ENCODE peak calls at places on chromosomes 16 and 17, in ten cellular contexts. One of them, this sample, is unnamed.

GRCh38 chr16:68486671-68487495 is 38.6 kb upstream of the SMPD3 start:
- DNase-seq in cardiac muscle cell: no peak
- DNase-seq in left ventricle myocardium inferior: no peak
- DNase-seq in cardiac fibroblast: no peak
- DNase-seq in fibroblast of mammary gland: no peak
- DNase-seq in dorsolateral prefrontal cortex: no peak
- DNase-seq in fibroblast of lung: no peak
- DNase-seq in left lung: no peak
- DNase-seq in body of pancreas: no peak
- DNase-seq in CD8-positive, alpha-beta T cell: no peak
- DNase-seq in this sample: no peak

GRCh38 chr16:85422374-85423185 is 190.5 kb upstream of the GSE1 start:
- DNase-seq in cardiac muscle cell: no peak
- DNase-seq in left ventricle myocardium inferior: peak
- DNase-seq in cardiac fibroblast: peak
- DNase-seq in fibroblast of mammary gland: no peak
- DNase-seq in dorsolateral prefrontal cortex: no peak
- DNase-seq in fibroblast of lung: no peak
- DNase-seq in left lung: peak
- DNase-seq in body of pancreas: peak
- DNase-seq in CD8-positive, alpha-beta T cell: no peak
- DNase-seq in this sample: peak

GRCh38 chr17:10102817-10103216 is 95.6 kb downstream of the GAS7 start:
- DNase-seq in cardiac muscle cell: no peak
- DNase-seq in left ventricle myocardium inferior: no peak
- DNase-seq in cardiac fibroblast: no peak
- DNase-seq in fibroblast of mammary gland: no peak
- DNase-seq in dorsolateral prefrontal cortex: no peak
- DNase-seq in fibroblast of lung: no peak
- DNase-seq in left lung: no peak
- DNase-seq in body of pancreas: no peak
- DNase-seq in CD8-positive, alpha-beta T cell: no peak
- DNase-seq in this sample: no peak

GRCh38 chr17:18323007-18323406 is 7.9 kb downstream of the SMCR8 start:
- DNase-seq in cardiac muscle cell: no peak
- DNase-seq in left ventricle myocardium inferior: no peak
- DNase-seq in cardiac fibroblast: no peak
- DNase-seq in fibroblast of mammary gland: peak
- DNase-seq in dorsolateral prefrontal cortex: no peak
- DNase-seq in fibroblast of lung: no peak
- DNase-seq in left lung: no peak
- DNase-seq in body of pancreas: no peak
- DNase-seq in CD8-positive, alpha-beta T cell: no peak
- DNase-seq in this sample: no peak

GRCh38 chr16:56985288-56985961 is 3.9 kb upstream of the NLRC5 start:
- DNase-seq in cardiac muscle cell: peak
- DNase-seq in left ventricle myocardium inferior: peak
- DNase-seq in cardiac fibroblast: peak
- DNase-seq in fibroblast of mammary gland: peak
- DNase-seq in dorsolateral prefrontal cortex: no peak
- DNase-seq in fibroblast of lung: peak
- DNase-seq in left lung: peak
- DNase-seq in body of pancreas: no peak
- DNase-seq in CD8-positive, alpha-beta T cell: no peak
- DNase-seq in this sample: peak

GRCh38 chr17:67285360-67285759 is 40.4 kb upstream of the HELZ start:
- DNase-seq in cardiac muscle cell: no peak
- DNase-seq in left ventricle myocardium inferior: no peak
- DNase-seq in cardiac fibroblast: no peak
- DNase-seq in fibroblast of mammary gland: no peak
- DNase-seq in dorsolateral prefrontal cortex: no peak
- DNase-seq in fibroblast of lung: no peak
- DNase-seq in left lung: no peak
- DNase-seq in body of pancreas: no peak
- DNase-seq in CD8-positive, alpha-beta T cell: no peak
- DNase-seq in this sample: no peak

GRCh38 chr16:88538366-88539060 is 31.7 kb upstream of the ZC3H18 start:
- DNase-seq in cardiac muscle cell: no peak
- DNase-seq in left ventricle myocardium inferior: no peak
- DNase-seq in cardiac fibroblast: no peak
- DNase-seq in fibroblast of mammary gland: no peak
- DNase-seq in dorsolateral prefrontal cortex: no peak
- DNase-seq in fibroblast of lung: no peak
- DNase-seq in left lung: no peak
- DNase-seq in body of pancreas: no peak
- DNase-seq in CD8-positive, alpha-beta T cell: no peak
- DNase-seq in this sample: no peak

GRCh38 chr17:43341705-43342600 is 56.8 kb upstream of the ARL4D start:
- DNase-seq in cardiac muscle cell: peak
- DNase-seq in left ventricle myocardium inferior: no peak
- DNase-seq in cardiac fibroblast: peak
- DNase-seq in fibroblast of mammary gland: peak
- DNase-seq in dorsolateral prefrontal cortex: no peak
- DNase-seq in fibroblast of lung: peak
- DNase-seq in left lung: no peak
- DNase-seq in body of pancreas: no peak
- DNase-seq in CD8-positive, alpha-beta T cell: no peak
- DNase-seq in this sample: no peak

GRCh38 chr17:32654351-32654750 is 167.6 kb downstream of the CDK5R1 start:
- DNase-seq in cardiac muscle cell: no peak
- DNase-seq in left ventricle myocardium inferior: no peak
- DNase-seq in cardiac fibroblast: no peak
- DNase-seq in fibroblast of mammary gland: no peak
- DNase-seq in dorsolateral prefrontal cortex: no peak
- DNase-seq in fibroblast of lung: no peak
- DNase-seq in left lung: no peak
- DNase-seq in body of pancreas: no peak
- DNase-seq in CD8-positive, alpha-beta T cell: no peak
- DNase-seq in this sample: no peak

GRCh38 chr17:77316191-77316641 is 175.4 kb downstream of the SEC14L1 start:
- DNase-seq in cardiac muscle cell: peak
- DNase-seq in left ventricle myocardium inferior: no peak
- DNase-seq in cardiac fibroblast: peak
- DNase-seq in fibroblast of mammary gland: peak
- DNase-seq in dorsolateral prefrontal cortex: no peak
- DNase-seq in fibroblast of lung: peak
- DNase-seq in left lung: peak
- DNase-seq in body of pancreas: no peak
- DNase-seq in CD8-positive, alpha-beta T cell: no peak
- DNase-seq in this sample: peak

GRCh38 chr16:69089091-69089912 is 16.2 kb upstream of the HAS3 start:
- DNase-seq in cardiac muscle cell: no peak
- DNase-seq in left ventricle myocardium inferior: no peak
- DNase-seq in cardiac fibroblast: no peak
- DNase-seq in fibroblast of mammary gland: no peak
- DNase-seq in dorsolateral prefrontal cortex: peak
- DNase-seq in fibroblast of lung: no peak
- DNase-seq in left lung: peak
- DNase-seq in body of pancreas: peak
- DNase-seq in CD8-positive, alpha-beta T cell: peak
- DNase-seq in this sample: no peak

GRCh38 chr17:69314246-69315030 is 12.5 kb downstream of the ABCA5 start:
- DNase-seq in cardiac muscle cell: no peak
- DNase-seq in left ventricle myocardium inferior: no peak
- DNase-seq in cardiac fibroblast: peak
- DNase-seq in fibroblast of mammary gland: no peak
- DNase-seq in dorsolateral prefrontal cortex: no peak
- DNase-seq in fibroblast of lung: no peak
- DNase-seq in left lung: no peak
- DNase-seq in body of pancreas: no peak
- DNase-seq in CD8-positive, alpha-beta T cell: no peak
- DNase-seq in this sample: no peak

GRCh38 chr16:1152123-1152638 is 725 bp upstream of the CACNA1H start:
- DNase-seq in cardiac muscle cell: no peak
- DNase-seq in left ventricle myocardium inferior: no peak
- DNase-seq in cardiac fibroblast: no peak
- DNase-seq in fibroblast of mammary gland: no peak
- DNase-seq in dorsolateral prefrontal cortex: no peak
- DNase-seq in fibroblast of lung: no peak
- DNase-seq in left lung: no peak
- DNase-seq in body of pancreas: no peak
- DNase-seq in CD8-positive, alpha-beta T cell: peak
- DNase-seq in this sample: no peak

GRCh38 chr16:89708481-89708931 is 7.0 kb upstream of the SPATA2L start:
- DNase-seq in cardiac muscle cell: no peak
- DNase-seq in left ventricle myocardium inferior: no peak
- DNase-seq in cardiac fibroblast: no peak
- DNase-seq in fibroblast of mammary gland: no peak
- DNase-seq in dorsolateral prefrontal cortex: no peak
- DNase-seq in fibroblast of lung: no peak
- DNase-seq in left lung: no peak
- DNase-seq in body of pancreas: no peak
- DNase-seq in CD8-positive, alpha-beta T cell: no peak
- DNase-seq in this sample: no peak

GRCh38 chr16:20868890-20869289 is 31.3 kb downstream of the DCUN1D3 start:
- DNase-seq in cardiac muscle cell: peak
- DNase-seq in left ventricle myocardium inferior: peak
- DNase-seq in cardiac fibroblast: peak
- DNase-seq in fibroblast of mammary gland: peak
- DNase-seq in dorsolateral prefrontal cortex: peak
- DNase-seq in fibroblast of lung: peak
- DNase-seq in left lung: peak
- DNase-seq in body of pancreas: peak
- DNase-seq in CD8-positive, alpha-beta T cell: no peak
- DNase-seq in this sample: peak

GRCh38 chr17:39276113-39276512 is 50.4 kb upstream of the STAC2 start:
- DNase-seq in cardiac muscle cell: no peak
- DNase-seq in left ventricle myocardium inferior: no peak
- DNase-seq in cardiac fibroblast: no peak
- DNase-seq in fibroblast of mammary gland: no peak
- DNase-seq in dorsolateral prefrontal cortex: no peak
- DNase-seq in fibroblast of lung: no peak
- DNase-seq in left lung: no peak
- DNase-seq in body of pancreas: no peak
- DNase-seq in CD8-positive, alpha-beta T cell: no peak
- DNase-seq in this sample: no peak
- H3K4me3 ChIP-seq in cardiac muscle cell: no peak
- H3K4me3 ChIP-seq in left ventricle myocardium inferior: no peak
- H3K4me3 ChIP-seq in cardiac fibroblast: no peak
- H3K4me3 ChIP-seq in fibroblast of mammary gland: no peak
- H3K4me3 ChIP-seq in dorsolateral prefrontal cortex: no peak
- H3K4me3 ChIP-seq in fibroblast of lung: no peak
- H3K4me3 ChIP-seq in left lung: no peak
- H3K4me3 ChIP-seq in body of pancreas: no peak
- H3K4me3 ChIP-seq in CD8-positive, alpha-beta T cell: no peak
- H3K4me3 ChIP-seq in this sample: no peak

DNA sequence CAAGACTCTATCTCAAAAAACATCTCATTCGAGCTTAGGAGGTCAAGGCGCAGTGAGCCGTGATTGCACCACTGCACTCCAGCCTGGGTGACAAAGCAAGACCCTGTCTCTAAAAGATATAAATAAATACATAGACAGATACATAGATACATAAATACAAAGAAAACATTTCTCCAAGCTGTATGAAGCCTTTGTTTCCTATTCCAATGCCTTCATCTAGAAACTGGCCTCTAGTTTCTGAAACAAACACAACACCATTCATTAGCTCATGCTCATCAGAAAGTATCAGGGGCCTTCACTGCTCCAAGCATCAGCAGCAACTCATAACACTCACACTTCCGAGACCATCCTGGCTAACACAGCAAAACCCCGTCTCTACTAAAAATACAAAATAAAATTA is 10.3 kb upstream of the ASGR2 start:
- DNase-seq in cardiac muscle cell: no peak
- DNase-seq in left ventricle myocardium inferior: no peak
- DNase-seq in cardiac fibroblast: no peak
- DNase-seq in fibroblast of mammary gland: no peak
- DNase-seq in dorsolateral prefrontal cortex: no peak
- DNase-seq in fibroblast of lung: no peak
- DNase-seq in left lung: no peak
- DNase-seq in body of pancreas: no peak
- DNase-seq in CD8-positive, alpha-beta T cell: no peak
- DNase-seq in this sample: no peak
- H3K4me3 ChIP-seq in cardiac muscle cell: no peak
- H3K4me3 ChIP-seq in left ventricle myocardium inferior: no peak
- H3K4me3 ChIP-seq in cardiac fibroblast: no peak
- H3K4me3 ChIP-seq in fibroblast of mammary gland: no peak
- H3K4me3 ChIP-seq in dorsolateral prefrontal cortex: no peak
- H3K4me3 ChIP-seq in fibroblast of lung: no peak
- H3K4me3 ChIP-seq in left lung: no peak
- H3K4me3 ChIP-seq in body of pancreas: no peak
- H3K4me3 ChIP-seq in CD8-positive, alpha-beta T cell: no peak
- H3K4me3 ChIP-seq in this sample: no peak

DNA sequence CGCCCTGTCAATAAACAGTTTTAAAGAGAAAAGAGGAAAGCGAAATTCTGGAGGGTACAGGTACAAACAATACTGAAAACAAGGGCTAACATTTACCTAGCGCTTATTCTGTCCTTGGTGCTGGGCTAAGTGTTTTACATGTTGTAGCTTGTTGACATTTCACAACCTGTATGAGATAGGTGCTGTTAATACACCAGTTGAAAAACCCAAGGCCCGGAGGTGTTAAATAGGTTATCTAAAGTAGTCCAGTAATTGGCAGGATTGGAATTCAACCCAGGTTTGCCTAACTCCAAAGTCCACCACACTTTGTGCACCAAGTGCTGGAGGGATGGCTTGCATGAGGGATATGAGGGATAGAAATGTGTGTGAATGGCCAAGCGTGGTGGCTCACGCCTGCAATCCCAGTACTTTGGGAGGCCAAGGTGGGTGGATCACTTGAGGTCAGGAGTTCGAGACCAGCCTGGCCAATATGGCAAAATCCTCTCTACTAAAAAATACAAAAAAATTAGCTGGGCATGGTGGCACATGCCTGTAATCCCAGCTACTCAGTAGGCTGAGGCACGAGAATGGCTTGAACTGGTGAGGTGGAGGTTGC is 2.9 kb downstream of the ATP6V0D1 start:
- DNase-seq in cardiac muscle cell: no peak
- DNase-seq in left ventricle myocardium inferior: no peak
- DNase-seq in cardiac fibroblast: no peak
- DNase-seq in fibroblast of mammary gland: no peak
- DNase-seq in dorsolateral prefrontal cortex: no peak
- DNase-seq in fibroblast of lung: no peak
- DNase-seq in left lung: no peak
- DNase-seq in body of pancreas: no peak
- DNase-seq in CD8-positive, alpha-beta T cell: no peak
- DNase-seq in this sample: no peak
- H3K4me3 ChIP-seq in cardiac muscle cell: no peak
- H3K4me3 ChIP-seq in left ventricle myocardium inferior: no peak
- H3K4me3 ChIP-seq in cardiac fibroblast: no peak
- H3K4me3 ChIP-seq in fibroblast of mammary gland: no peak
- H3K4me3 ChIP-seq in dorsolateral prefrontal cortex: no peak
- H3K4me3 ChIP-seq in fibroblast of lung: no peak
- H3K4me3 ChIP-seq in left lung: peak
- H3K4me3 ChIP-seq in body of pancreas: no peak
- H3K4me3 ChIP-seq in CD8-positive, alpha-beta T cell: no peak
- H3K4me3 ChIP-seq in this sample: no peak

GRCh38 chr17:57557793-57558681 is 187.1 kb downstream of the CCDC182 start:
- DNase-seq in cardiac muscle cell: peak
- DNase-seq in left ventricle myocardium inferior: no peak
- DNase-seq in cardiac fibroblast: peak
- DNase-seq in fibroblast of mammary gland: no peak
- DNase-seq in dorsolateral prefrontal cortex: no peak
- DNase-seq in fibroblast of lung: peak
- DNase-seq in left lung: no peak
- DNase-seq in body of pancreas: no peak
- DNase-seq in CD8-positive, alpha-beta T cell: no peak
- DNase-seq in this sample: no peak
- H3K4me3 ChIP-seq in cardiac muscle cell: no peak
- H3K4me3 ChIP-seq in left ventricle myocardium inferior: no peak
- H3K4me3 ChIP-seq in cardiac fibroblast: no peak
- H3K4me3 ChIP-seq in fibroblast of mammary gland: no peak
- H3K4me3 ChIP-seq in dorsolateral prefrontal cortex: no peak
- H3K4me3 ChIP-seq in fibroblast of lung: no peak
- H3K4me3 ChIP-seq in left lung: no peak
- H3K4me3 ChIP-seq in body of pancreas: no peak
- H3K4me3 ChIP-seq in CD8-positive, alpha-beta T cell: no peak
- H3K4me3 ChIP-seq in this sample: no peak